ENCODE peak calls at places on chromosomes 4 and X, in ten cellular contexts. X is lower leg skin, Y is ovary, A is skeletal muscle cell, O is NCI-H1092 treated with DMSO at 0.1 percent for 48 hours, W is omental fat pad, G is hippocampal formation, U is frontal cortex, M is B cell, V is NCI-H1417 treated with DMSO at 0.1 percent for 48 hours. H is an unnamed sample.
A peak's percentile ranks its signal among the peaks of the same experiment; 100 is the strongest.

GRCh38 chrX:332916-333610 is 14.5 kb upstream of the GTPBP6 start:
- DNase-seq in X (no peak), Y (no peak), A (no peak), O (no peak), W (peak; percentile 5), G (no peak), U (no peak), M (no peak), V (no peak), H (no peak)

GRCh38 chr4:95268819-95269565 is 279.8 kb downstream of the UNC5C start:
- DNase-seq in X (no peak), Y (no peak), A (no peak), O (peak; percentile 4), W (no peak), G (no peak), U (no peak), M (no peak), V (peak; percentile 47), H (no peak)

GRCh38 chrX:31423575-31424284 is 351.9 kb upstream of the FTHL17 start:
- DNase-seq in X (peak; percentile 17), Y (peak; percentile 29), A (no peak), O (peak; percentile 75), W (no peak), G (peak; percentile 1), U (no peak), M (no peak), V (no peak), H (peak; percentile 8)

GRCh38 chr4:134201216-134202098 is at the start of gene PABPC4L:
- DNase-seq in X (no peak), Y (peak; percentile 63), A (peak; percentile 29), O (peak; percentile 43), W (no peak), G (no peak), U (no peak), M (no peak), V (no peak), H (no peak)

GRCh38 chrX:53713987-53714579 is 27.6 kb upstream of the HUWE1 start:
- DNase-seq in X (no peak), Y (no peak), A (no peak), O (no peak), W (no peak), G (no peak), U (no peak), M (no peak), V (no peak), H (no peak)

GRCh38 chr4:170198742-170199141 is 109.0 kb upstream of the AADAT start:
- DNase-seq in X (no peak), Y (no peak), A (no peak), O (no peak), W (no peak), G (no peak), U (no peak), M (no peak), V (no peak), H (no peak)

GRCh38 chrX:19897087-19897486 is 9.7 kb upstream of the SH3KBP1 start:
- DNase-seq in X (no peak), Y (no peak), A (no peak), O (no peak), W (no peak), G (no peak), U (no peak), M (no peak), V (no peak), H (no peak)

GRCh38 chr4:185238261-185238681 is 28.9 kb downstream of the SNX25 start:
- DNase-seq in X (no peak), Y (no peak), A (peak; percentile 36), O (no peak), W (no peak), G (no peak), U (no peak), M (no peak), V (no peak), H (no peak)

GRCh38 chr4:76801621-76802545 is 96.1 kb downstream of the SOWAHB start:
- DNase-seq in X (no peak), Y (peak; percentile 84), A (no peak), O (no peak), W (no peak), G (no peak), U (no peak), M (no peak), V (no peak), H (no peak)

GRCh38 chrX:38112566-38112965 is 106.2 kb downstream of the SYTL5 start:
- DNase-seq in X (no peak), Y (no peak), A (no peak), O (peak; percentile 33), W (no peak), G (no peak), U (no peak), M (no peak), V (no peak), H (no peak)

GRCh38 chrX:74015379-74016019 is 288.5 kb upstream of the ZCCHC13 start:
- DNase-seq in X (peak; percentile 15), Y (peak; percentile 29), A (peak; percentile 5), O (peak; percentile 50), W (peak; percentile 47), G (peak; percentile 7), U (peak; percentile 17), M (peak; percentile 51), V (no peak), H (peak; percentile 36)

GRCh38 chr4:83606435-83606834 is 70.5 kb downstream of the GPAT3 start:
- DNase-seq in X (no peak), Y (no peak), A (no peak), O (no peak), W (no peak), G (no peak), U (no peak), M (no peak), V (no peak), H (no peak)

GRCh38 chr4:73451404-73451803 is 15.4 kb downstream of the AFP start:
- DNase-seq in X (no peak), Y (no peak), A (peak; percentile 31), O (peak; percentile 88), W (no peak), G (no peak), U (no peak), M (no peak), V (peak; percentile 60), H (no peak)

GRCh38 chr4:3312362-3312761 is 19.5 kb downstream of the RGS12 start:
- DNase-seq in X (no peak), Y (no peak), A (no peak), O (no peak), W (no peak), G (no peak), U (no peak), M (no peak), V (no peak), H (no peak)

GRCh38 chr4:180823116-180823515 is 1420.1 kb upstream of the TENM3 start:
- DNase-seq in X (no peak), Y (no peak), A (no peak), O (no peak), W (no peak), G (no peak), U (no peak), M (no peak), V (no peak), H (no peak)

GRCh38 chrX:39855748-39856129 is 242.0 kb downstream of the BCOR start:
- DNase-seq in X (peak; percentile 14), Y (no peak), A (no peak), O (no peak), W (no peak), G (no peak), U (no peak), M (peak; percentile 36), V (peak; percentile 61), H (peak; percentile 64)

GRCh38 chr4:140755811-140756291 is 334 bp downstream of the TBC1D9 start:
- DNase-seq in X (no peak), Y (peak; percentile 71), A (no peak), O (peak; percentile 76), W (no peak), G (peak; percentile 43), U (peak; percentile 46), M (peak; percentile 80), V (no peak), H (peak; percentile 54)

GRCh38 chr4:25549413-25549812 is 106.2 kb upstream of the SLC34A2 start:
- DNase-seq in X (no peak), Y (no peak), A (no peak), O (no peak), W (no peak), G (no peak), U (no peak), M (no peak), V (no peak), H (no peak)

GRCh38 chrX:40931921-40932320 is 153.3 kb upstream of the USP9X start:
- DNase-seq in X (no peak), Y (no peak), A (no peak), O (no peak), W (no peak), G (no peak), U (no peak), M (no peak), V (no peak), H (no peak)